ENCODE peak calls at places on chromosomes 2 and 18, in four cellular contexts. One of them, this sample, is unnamed.
A peak's percentile ranks its signal among the peaks of the same experiment; 100 is the strongest.

GRCh38 chr2:174729797-174730529 is 34.3 kb downstream of the CHRNA1 start:
- DNase-seq in prostate gland: no peak
- DNase-seq in tibial artery: no peak
- DNase-seq in osteocyte: no peak
- DNase-seq in this sample: no peak

GRCh38 chr2:191501390-191502168 is 176.4 kb upstream of the NABP1 start:
- DNase-seq in prostate gland: no peak
- DNase-seq in tibial artery: no peak
- DNase-seq in osteocyte: no peak
- DNase-seq in this sample: no peak

GRCh38 chr2:153287109-153287801 is 191.3 kb downstream of the RPRM start:
- DNase-seq in prostate gland: no peak
- DNase-seq in tibial artery: no peak
- DNase-seq in osteocyte: no peak
- DNase-seq in this sample: no peak

GRCh38 chr2:196481323-196481695 is 158.2 kb upstream of the CCDC150 start:
- DNase-seq in prostate gland: no peak
- DNase-seq in tibial artery: no peak
- DNase-seq in osteocyte: peak; percentile 85
- DNase-seq in this sample: no peak

GRCh38 chr2:23178398-23178797 is 206.6 kb upstream of the KLHL29 start:
- DNase-seq in prostate gland: no peak
- DNase-seq in tibial artery: no peak
- DNase-seq in osteocyte: no peak
- DNase-seq in this sample: no peak

GRCh38 chr18:48932822-48933510 is 17.8 kb downstream of the SMAD7 start:
- DNase-seq in prostate gland: no peak
- DNase-seq in tibial artery: peak; percentile 75
- DNase-seq in osteocyte: no peak
- DNase-seq in this sample: no peak

GRCh38 chr2:74554821-74555531 is 456 bp downstream of the DOK1 start:
- DNase-seq in prostate gland: no peak
- DNase-seq in tibial artery: peak; percentile 78
- DNase-seq in osteocyte: no peak
- DNase-seq in this sample: no peak

GRCh38 chr2:221429741-221430491 is 142.2 kb downstream of the EPHA4 start:
- DNase-seq in prostate gland: peak; percentile 79
- DNase-seq in tibial artery: no peak
- DNase-seq in osteocyte: no peak
- DNase-seq in this sample: no peak

GRCh38 chr2:74444498-74445318 is 3.0 kb upstream of the RTKN start:
- DNase-seq in prostate gland: no peak
- DNase-seq in tibial artery: no peak
- DNase-seq in osteocyte: no peak
- DNase-seq in this sample: no peak

GRCh38 chr2:39246382-39246980 is 2.7 kb upstream of the CDKL4 start:
- DNase-seq in prostate gland: no peak
- DNase-seq in tibial artery: no peak
- DNase-seq in osteocyte: no peak
- DNase-seq in this sample: no peak

GRCh38 chr2:108229875-108230274 is 9.9 kb upstream of the SULT1C3 start:
- DNase-seq in prostate gland: no peak
- DNase-seq in tibial artery: no peak
- DNase-seq in osteocyte: no peak
- DNase-seq in this sample: no peak

GRCh38 chr2:144522741-144523605 is 3.1 kb upstream of the ZEB2 start:
- DNase-seq in prostate gland: no peak
- DNase-seq in tibial artery: peak; percentile 77
- DNase-seq in osteocyte: no peak
- DNase-seq in this sample: no peak
- TF ChIP-seq CTCF in prostate gland: no peak
- TF ChIP-seq CTCF in tibial artery: no peak
- TF ChIP-seq CTCF in osteocyte: no peak
- TF ChIP-seq CTCF in this sample: no peak

GRCh38 chr2:176753752-176754474 is 458.7 kb upstream of the HNRNPA3 start:
- DNase-seq in prostate gland: no peak
- DNase-seq in tibial artery: no peak
- DNase-seq in osteocyte: no peak
- DNase-seq in this sample: no peak

GRCh38 chr2:176755537-176756135 is 457.0 kb upstream of the HNRNPA3 start:
- DNase-seq in prostate gland: no peak
- DNase-seq in tibial artery: no peak
- DNase-seq in osteocyte: no peak
- DNase-seq in this sample: no peak

GRCh38 chr2:176763111-176763510 is 449.5 kb upstream of the HNRNPA3 start:
- DNase-seq in prostate gland: no peak
- DNase-seq in tibial artery: no peak
- DNase-seq in osteocyte: no peak
- DNase-seq in this sample: no peak

GRCh38 chr2:176753205-176753604 is 459.4 kb upstream of the HNRNPA3 start:
- DNase-seq in prostate gland: no peak
- DNase-seq in tibial artery: no peak
- DNase-seq in osteocyte: no peak
- DNase-seq in this sample: no peak

DNA sequence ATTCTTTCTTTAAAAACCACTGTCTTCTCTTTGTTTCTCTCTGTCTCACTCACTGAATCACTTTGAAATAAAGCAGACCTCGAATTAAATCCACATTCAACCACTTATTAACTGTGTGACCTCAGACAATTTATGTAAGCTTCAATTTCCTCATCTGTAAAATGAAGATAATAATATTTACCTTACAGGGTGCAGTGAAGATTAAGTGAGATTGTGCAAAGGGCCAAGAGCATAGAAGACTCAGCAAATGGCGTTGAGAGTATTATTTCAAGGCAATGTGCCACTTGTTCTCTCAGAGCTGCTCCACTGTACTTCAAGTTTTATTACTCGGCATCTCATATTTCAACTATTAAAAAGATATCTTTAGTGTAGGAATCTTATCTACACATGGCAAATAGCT is 454.2 kb upstream of the HNRNPA3 start:
- DNase-seq in prostate gland: no peak
- DNase-seq in tibial artery: no peak
- DNase-seq in osteocyte: no peak
- DNase-seq in this sample: no peak
- TF ChIP-seq CTCF in prostate gland: no peak
- TF ChIP-seq CTCF in tibial artery: no peak
- TF ChIP-seq CTCF in osteocyte: no peak
- TF ChIP-seq CTCF in this sample: no peak

GRCh38 chr18:67514465-67514864 is 2.1 kb downstream of the DSEL start:
- DNase-seq in prostate gland: no peak
- DNase-seq in tibial artery: no peak
- DNase-seq in osteocyte: no peak
- DNase-seq in this sample: no peak

GRCh38 chr18:67510831-67511230 is 5.7 kb downstream of the DSEL start:
- DNase-seq in prostate gland: no peak
- DNase-seq in tibial artery: no peak
- DNase-seq in osteocyte: no peak
- DNase-seq in this sample: no peak

GRCh38 chr18:67514901-67515540 is 1.5 kb downstream of the DSEL start:
- DNase-seq in prostate gland: no peak
- DNase-seq in tibial artery: no peak
- DNase-seq in osteocyte: no peak
- DNase-seq in this sample: no peak

GRCh38 chr18:67511840-67512239 is 4.7 kb downstream of the DSEL start:
- DNase-seq in prostate gland: no peak
- DNase-seq in tibial artery: no peak
- DNase-seq in osteocyte: no peak
- DNase-seq in this sample: no peak

GRCh38 chr18:67513285-67513684 is 3.2 kb downstream of the DSEL start:
- DNase-seq in prostate gland: no peak
- DNase-seq in tibial artery: no peak
- DNase-seq in osteocyte: no peak
- DNase-seq in this sample: no peak
- TF ChIP-seq CTCF in prostate gland: no peak
- TF ChIP-seq CTCF in tibial artery: no peak
- TF ChIP-seq CTCF in osteocyte: peak; percentile 30
- TF ChIP-seq CTCF in this sample: no peak

DNA sequence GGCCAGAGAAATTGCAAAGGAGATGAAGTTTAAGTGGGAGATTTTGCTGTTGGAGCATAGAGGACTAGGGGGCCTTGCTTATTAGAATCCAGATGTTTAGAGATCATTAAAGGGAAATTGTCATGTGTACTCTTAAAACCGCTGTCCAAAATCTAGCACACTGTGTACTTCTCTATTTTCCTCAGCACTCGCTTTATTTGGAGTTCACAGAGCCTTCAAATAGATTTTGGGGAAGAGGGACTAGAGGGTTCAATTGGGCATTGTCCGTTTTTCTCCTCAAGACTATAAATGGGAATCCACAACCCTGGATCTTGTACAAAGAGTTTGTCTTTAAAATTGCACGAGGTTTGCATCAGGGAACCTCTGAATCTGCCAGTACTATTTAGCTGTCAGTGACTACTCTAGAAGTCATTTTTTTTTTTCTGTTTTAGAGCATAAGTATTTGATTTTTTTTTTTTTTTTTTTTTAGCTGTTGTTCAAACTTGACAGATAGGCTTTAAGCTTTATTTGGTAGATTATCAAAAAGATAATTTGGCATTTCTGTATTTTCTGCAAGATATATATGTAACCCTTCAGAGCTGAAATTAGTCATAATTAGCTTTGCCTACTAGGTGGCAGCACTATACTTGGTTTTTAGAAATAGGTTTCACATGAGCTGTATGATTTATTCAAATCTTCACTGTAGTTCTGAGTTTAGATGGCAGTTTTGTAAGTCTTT is 14.2 kb downstream of the PMS1 start:
- DNase-seq in prostate gland: no peak
- DNase-seq in tibial artery: no peak
- DNase-seq in osteocyte: no peak
- DNase-seq in this sample: no peak
- TF ChIP-seq CTCF in prostate gland: no peak
- TF ChIP-seq CTCF in tibial artery: peak; percentile 13
- TF ChIP-seq CTCF in osteocyte: peak; percentile 67
- TF ChIP-seq CTCF in this sample: peak; percentile 60

GRCh38 chr2:112700004-112700667 is 20.7 kb upstream of the NT5DC4 start:
- DNase-seq in prostate gland: no peak
- DNase-seq in tibial artery: no peak
- DNase-seq in osteocyte: no peak
- DNase-seq in this sample: peak; percentile 4
- TF ChIP-seq CTCF in prostate gland: no peak
- TF ChIP-seq CTCF in tibial artery: no peak
- TF ChIP-seq CTCF in osteocyte: no peak
- TF ChIP-seq CTCF in this sample: no peak

GRCh38 chr2:172101008-172101706 is 1.5 kb downstream of the DLX2 start:
- DNase-seq in prostate gland: no peak
- DNase-seq in tibial artery: no peak
- DNase-seq in osteocyte: no peak
- DNase-seq in this sample: no peak
- TF ChIP-seq CTCF in prostate gland: no peak
- TF ChIP-seq CTCF in tibial artery: no peak
- TF ChIP-seq CTCF in osteocyte: no peak
- TF ChIP-seq CTCF in this sample: no peak

GRCh38 chr2:6074303-6074702 is 382.1 kb downstream of the SOX11 start:
- DNase-seq in prostate gland: no peak
- DNase-seq in tibial artery: no peak
- DNase-seq in osteocyte: no peak
- DNase-seq in this sample: no peak

GRCh38 chr2:6077585-6077984 is 385.4 kb downstream of the SOX11 start:
- DNase-seq in prostate gland: no peak
- DNase-seq in tibial artery: no peak
- DNase-seq in osteocyte: no peak
- DNase-seq in this sample: no peak

GRCh38 chr2:6072757-6073156 is 380.6 kb downstream of the SOX11 start:
- DNase-seq in prostate gland: no peak
- DNase-seq in tibial artery: no peak
- DNase-seq in osteocyte: no peak
- DNase-seq in this sample: no peak

GRCh38 chr2:6071536-6071935 is 379.4 kb downstream of the SOX11 start:
- DNase-seq in prostate gland: no peak
- DNase-seq in tibial artery: no peak
- DNase-seq in osteocyte: no peak
- DNase-seq in this sample: no peak

DNA sequence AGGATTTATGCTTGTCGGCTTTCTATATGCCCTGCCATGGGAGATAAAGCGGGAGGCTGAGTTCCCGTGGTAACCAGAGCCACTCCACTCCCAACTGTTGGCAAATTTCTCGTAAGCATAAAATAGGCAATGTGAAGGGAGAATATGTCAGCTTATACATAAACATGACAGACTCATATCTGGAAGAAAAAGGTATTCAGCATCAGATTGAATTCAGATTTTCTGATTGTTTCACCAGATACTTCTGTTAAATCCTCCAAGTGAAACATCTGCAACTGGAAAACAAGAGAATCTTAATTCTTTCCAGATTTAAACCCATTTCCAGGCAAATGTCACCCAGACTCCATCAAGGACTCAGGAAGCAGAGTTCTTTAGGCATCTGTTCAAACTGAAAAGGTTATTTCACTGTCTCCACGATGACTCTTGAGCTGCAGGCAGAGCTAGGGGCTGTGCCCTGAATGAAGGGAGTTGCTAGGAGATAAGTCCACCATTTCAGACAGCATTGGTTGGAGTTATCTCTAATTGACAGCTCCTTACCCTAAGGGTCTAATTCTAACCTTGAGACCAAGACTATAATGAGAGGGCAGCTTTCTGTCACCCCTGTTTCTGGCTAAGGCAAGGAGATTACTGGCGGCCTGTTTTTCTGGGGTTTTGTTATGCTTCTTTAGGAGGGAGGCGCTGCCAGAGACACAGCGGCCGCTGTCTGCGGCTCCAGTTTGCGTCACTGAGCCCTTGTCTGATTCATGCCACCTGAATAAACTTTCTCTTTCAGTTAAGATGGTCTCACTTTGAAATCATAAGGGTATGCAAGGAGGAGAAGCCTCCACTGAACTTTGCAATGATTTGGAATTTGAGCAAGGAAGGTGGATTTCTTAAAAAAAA is 381.3 kb downstream of the SOX11 start:
- DNase-seq in prostate gland: no peak
- DNase-seq in tibial artery: no peak
- DNase-seq in osteocyte: no peak
- DNase-seq in this sample: no peak
- TF ChIP-seq CTCF in prostate gland: no peak
- TF ChIP-seq CTCF in tibial artery: no peak
- TF ChIP-seq CTCF in osteocyte: no peak
- TF ChIP-seq CTCF in this sample: no peak

GRCh38 chr2:160917850-160918249 is 242.4 kb upstream of the TANK start:
- DNase-seq in prostate gland: no peak
- DNase-seq in tibial artery: no peak
- DNase-seq in osteocyte: no peak
- DNase-seq in this sample: no peak

GRCh38 chr2:160920791-160921303 is 239.4 kb upstream of the TANK start:
- DNase-seq in prostate gland: no peak
- DNase-seq in tibial artery: peak; percentile 63
- DNase-seq in osteocyte: no peak
- DNase-seq in this sample: no peak

GRCh38 chr2:160921401-160921964 is 238.7 kb upstream of the TANK start:
- DNase-seq in prostate gland: no peak
- DNase-seq in tibial artery: no peak
- DNase-seq in osteocyte: no peak
- DNase-seq in this sample: no peak

GRCh38 chr2:160920061-160920460 is 240.2 kb upstream of the TANK start:
- DNase-seq in prostate gland: no peak
- DNase-seq in tibial artery: no peak
- DNase-seq in osteocyte: no peak
- DNase-seq in this sample: no peak

GRCh38 chr2:160918909-160919503 is 241.2 kb upstream of the TANK start:
- DNase-seq in prostate gland: peak; percentile 32
- DNase-seq in tibial artery: peak; percentile 67
- DNase-seq in osteocyte: no peak
- DNase-seq in this sample: no peak
- TF ChIP-seq CTCF in prostate gland: peak; percentile 52
- TF ChIP-seq CTCF in tibial artery: peak; percentile 32
- TF ChIP-seq CTCF in osteocyte: peak; percentile 42
- TF ChIP-seq CTCF in this sample: peak; percentile 73

This sample was measured in type B pancreatic cell.